ENCODE peak calls at places on chromosomes 13 and 19, in ten cellular contexts. H, Z, S, P, K, V, E, W, C and Y are unnamed samples.

GRCh38 chr19:12727745-12728433 is 4.2 kb upstream of the TNPO2 start:
- DNase-seq in P (no peak), S (no peak), W (no peak), E (no peak), V (no peak), K (no peak), C (no peak), Z (no peak), H (no peak), Y (no peak)

GRCh38 chr19:2740314-2740656 is 468 bp upstream of the SLC39A3 start:
- DNase-seq in C (no peak), H (no peak), Z (no peak), K (no peak), W (no peak), S (no peak), V (no peak), E (no peak), P (no peak), Y (no peak)

GRCh38 chr19:29641597-29641996 is 23.7 kb upstream of the PLEKHF1 start:
- DNase-seq in P (no peak), C (no peak), K (no peak), S (no peak), H (no peak), Z (no peak), V (no peak), W (no peak), E (no peak), Y (no peak)

GRCh38 chr13:75505327-75505726 is 23.4 kb upstream of the TBC1D4 start:
- DNase-seq in P (no peak), V (no peak), E (no peak), C (no peak), K (no peak), Z (no peak), W (no peak), S (no peak), H (no peak), Y (no peak)

GRCh38 chr19:5369962-5370367 is 29.4 kb upstream of the PTPRS start:
- DNase-seq in C (peak), K (no peak), Z (peak), S (peak), H (no peak), E (peak), W (no peak), V (peak), P (no peak), Y (peak)

GRCh38 chr13:93304134-93304533 is 77.5 kb downstream of the GPC6 start:
- DNase-seq in V (no peak), H (no peak), W (no peak), S (no peak), C (no peak), E (no peak), K (no peak), P (no peak), Z (no peak), Y (no peak)

GRCh38 chr19:39969681-39970423 is 1.1 kb upstream of the PSMC4 start:
- DNase-seq in C (no peak), V (peak), Z (no peak), K (no peak), H (no peak), E (no peak), S (no peak), W (no peak), P (no peak), Y (no peak)

GRCh38 chr13:73929287-73929932 is 204.8 kb downstream of the KLF12 start:
- DNase-seq in H (no peak), S (no peak), E (no peak), C (no peak), Z (no peak), V (no peak), P (no peak), W (no peak), K (no peak), Y (no peak)

GRCh38 chr19:46349311-46349993 is 2.6 kb downstream of the PPP5C start:
- DNase-seq in P (no peak), K (no peak), H (no peak), E (peak), C (no peak), V (no peak), W (no peak), S (no peak), Z (no peak), Y (no peak)

GRCh38 chr19:860481-861098 is 1.1 kb downstream of the CFD start:
- DNase-seq in K (peak), E (peak), V (peak), Z (no peak), S (peak), W (no peak), C (no peak), P (peak), H (no peak), Y (peak)

GRCh38 chr19:5247957-5248705 is 92.5 kb downstream of the PTPRS start:
- DNase-seq in E (no peak), H (no peak), W (no peak), C (no peak), Z (no peak), S (no peak), P (no peak), K (no peak), V (no peak), Y (no peak)

GRCh38 chr19:51440846-51441409 is 17.3 kb downstream of the SIGLEC8 start:
- DNase-seq in W (no peak), V (no peak), P (no peak), H (no peak), S (peak), K (no peak), Z (no peak), C (no peak), E (no peak), Y (no peak)

GRCh38 chr13:110409581-110409992 is 102.5 kb downstream of the COL4A2 start:
- DNase-seq in K (peak), H (no peak), C (peak), W (peak), E (no peak), S (peak), Z (no peak), P (no peak), V (no peak), Y (peak)

GRCh38 chr13:39273953-39274352 is 235.7 kb downstream of the NHLRC3 start:
- DNase-seq in W (no peak), S (peak), V (peak), H (no peak), K (no peak), Z (no peak), E (no peak), C (no peak), P (no peak), Y (peak)

GRCh38 chr19:28633223-28634030 is 579.5 kb downstream of the UQCRFS1 start:
- DNase-seq in S (peak), H (no peak), C (peak), Z (no peak), P (peak), E (peak), K (no peak), W (no peak), V (no peak), Y (peak)

GRCh38 chr19:33490041-33490451 is 31.5 kb downstream of the PEPD start:
- DNase-seq in V (no peak), K (no peak), Z (no peak), H (no peak), C (no peak), W (no peak), S (no peak), P (no peak), E (peak), Y (no peak)

GRCh38 chr19:55112246-55112780 is 5.1 kb downstream of the PPP1R12C start:
- DNase-seq in V (no peak), W (no peak), K (no peak), Z (no peak), H (no peak), P (no peak), S (no peak), C (no peak), E (no peak), Y (no peak)

GRCh38 chr19:16846901-16847300 is 17.7 kb downstream of the SIN3B start:
- DNase-seq in E (no peak), K (no peak), H (no peak), V (no peak), P (no peak), W (no peak), S (no peak), C (no peak), Z (no peak), Y (no peak)

GRCh38 chr19:49890349-49891311 is 6.1 kb downstream of the IL4I1 start:
- DNase-seq in W (no peak), S (no peak), E (peak), Z (no peak), V (peak), C (no peak), K (no peak), P (no peak), H (no peak), Y (no peak)
- TF ChIP-seq CTCF in W (no peak), S (no peak), E (no peak), Z (peak), V (no peak), C (no peak), K (no peak), P (no peak), H (no peak), Y (no peak)

DNA sequence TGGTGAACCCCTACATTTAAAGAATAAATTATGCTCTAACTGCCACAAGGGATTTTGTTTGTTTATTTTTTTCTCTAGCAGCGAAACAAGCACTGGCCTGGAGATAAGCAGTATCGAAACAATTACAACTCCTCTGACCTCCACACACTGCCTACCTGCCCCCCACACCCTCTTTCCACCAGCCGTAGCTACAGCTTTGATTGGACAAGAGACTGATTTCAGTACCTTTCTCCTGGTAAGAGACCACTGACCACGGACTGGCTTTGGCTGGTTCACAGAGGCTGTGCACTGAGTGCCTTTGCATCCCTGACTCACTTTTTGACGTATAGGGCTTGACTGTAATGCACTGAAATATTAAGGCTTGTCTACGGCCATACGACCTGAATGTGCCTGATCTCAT is 7.4 kb upstream of the ZDHHC20 start:
- DNase-seq in Z (no peak), E (no peak), C (no peak), S (no peak), P (no peak), K (no peak), V (peak), W (no peak), H (no peak), Y (no peak)
- TF ChIP-seq CTCF in Z (no peak), E (no peak), C (no peak), S (no peak), P (no peak), K (no peak), V (no peak), W (no peak), H (no peak), Y (no peak)

DNA sequence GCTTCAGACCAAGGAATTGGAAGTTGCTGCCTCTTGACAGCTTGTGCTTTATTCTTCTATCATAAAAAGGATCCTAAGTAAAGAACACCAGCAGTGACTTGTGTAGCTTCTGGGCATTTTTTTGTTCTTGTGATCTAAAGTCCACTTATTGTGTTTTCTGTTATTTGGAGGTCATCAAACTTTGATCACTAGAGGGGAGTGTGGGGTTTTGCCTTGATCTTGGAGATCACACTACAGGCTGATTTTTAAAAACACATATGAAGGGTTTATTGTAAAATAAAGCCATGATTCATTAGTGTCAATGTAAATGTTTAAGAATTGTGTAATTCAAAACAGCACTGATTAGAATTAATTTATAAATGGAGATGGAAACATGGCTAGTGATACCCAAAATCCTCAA is 328.7 kb upstream of the EDNRB start:
- DNase-seq in P (no peak), W (no peak), S (no peak), K (no peak), C (no peak), H (no peak), Z (no peak), V (no peak), E (no peak), Y (no peak)
- TF ChIP-seq CTCF in P (no peak), W (no peak), S (no peak), K (no peak), C (no peak), H (no peak), Z (no peak), V (no peak), E (no peak), Y (no peak)

GRCh38 chr13:30805132-30805537 is 69.8 kb downstream of the ALOX5AP start:
- DNase-seq in E (no peak), H (no peak), W (no peak), P (no peak), S (no peak), K (peak), C (no peak), Z (no peak), V (no peak), Y (no peak)

GRCh38 chr13:30805603-30806011 is 70.3 kb downstream of the ALOX5AP start:
- DNase-seq in C (no peak), V (no peak), E (no peak), W (no peak), S (no peak), K (no peak), Z (no peak), H (no peak), P (no peak), Y (peak)

GRCh38 chr13:30803791-30804190 is 68.4 kb downstream of the ALOX5AP start:
- DNase-seq in E (no peak), W (no peak), K (peak), V (no peak), Z (peak), H (no peak), C (no peak), P (no peak), S (no peak), Y (no peak)

GRCh38 chr13:30802953-30803478 is 67.7 kb downstream of the ALOX5AP start:
- DNase-seq in W (peak), P (peak), V (peak), S (peak), K (peak), Z (peak), E (peak), C (peak), H (peak), Y (peak)

GRCh38 chr13:30804474-30804873 is 69.1 kb downstream of the ALOX5AP start:
- DNase-seq in Z (no peak), P (no peak), S (no peak), H (no peak), V (no peak), E (no peak), K (peak), C (no peak), W (no peak), Y (no peak)
- TF ChIP-seq CTCF in Z (peak), P (peak), S (peak), H (no peak), V (no peak), E (no peak), K (no peak), C (peak), W (no peak), Y (peak)

GRCh38 chr13:113649212-113649611 is 8.8 kb downstream of the ATP4B start:
- DNase-seq in W (peak), Z (peak), S (no peak), V (peak), C (no peak), K (no peak), P (no peak), H (no peak), E (peak), Y (no peak)

GRCh38 chr13:113646921-113647340 is 11.1 kb downstream of the ATP4B start:
- DNase-seq in S (no peak), Z (peak), P (no peak), E (peak), K (no peak), C (no peak), V (peak), W (peak), H (no peak), Y (no peak)

GRCh38 chr13:113646376-113646775 is 11.6 kb downstream of the ATP4B start:
- DNase-seq in Z (no peak), P (no peak), V (peak), E (no peak), S (no peak), C (no peak), W (peak), H (no peak), K (no peak), Y (no peak)

GRCh38 chr13:113647351-113648217 is 10.4 kb downstream of the ATP4B start:
- DNase-seq in C (no peak), P (no peak), H (peak), V (peak), Z (peak), S (peak), K (peak), E (peak), W (peak), Y (peak)

DNA sequence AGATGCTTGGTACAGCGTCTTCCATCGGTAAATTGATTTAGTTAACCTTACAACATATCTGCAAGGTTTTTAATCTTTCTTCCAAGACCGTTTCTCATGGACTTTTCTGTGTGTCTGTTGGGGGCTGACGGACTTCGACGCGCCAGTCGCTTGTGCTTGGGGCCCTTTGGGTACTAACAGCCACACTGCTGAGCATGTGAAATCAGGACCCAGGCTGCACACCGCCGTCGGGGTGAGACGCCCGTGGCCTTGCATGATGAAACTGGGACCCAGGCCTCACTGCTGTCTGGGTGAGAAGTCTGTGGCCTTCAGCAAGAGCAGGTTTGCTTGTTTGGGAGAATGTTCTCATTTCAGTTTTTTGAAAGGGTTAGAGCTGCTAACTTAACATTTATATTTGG is 9.8 kb downstream of the ATP4B start:
- DNase-seq in S (no peak), Z (peak), W (peak), K (no peak), P (no peak), E (peak), V (peak), H (no peak), C (no peak), Y (no peak)
- TF ChIP-seq CTCF in S (no peak), Z (no peak), W (no peak), K (no peak), P (no peak), E (no peak), V (no peak), H (no peak), C (no peak), Y (no peak)

DNA sequence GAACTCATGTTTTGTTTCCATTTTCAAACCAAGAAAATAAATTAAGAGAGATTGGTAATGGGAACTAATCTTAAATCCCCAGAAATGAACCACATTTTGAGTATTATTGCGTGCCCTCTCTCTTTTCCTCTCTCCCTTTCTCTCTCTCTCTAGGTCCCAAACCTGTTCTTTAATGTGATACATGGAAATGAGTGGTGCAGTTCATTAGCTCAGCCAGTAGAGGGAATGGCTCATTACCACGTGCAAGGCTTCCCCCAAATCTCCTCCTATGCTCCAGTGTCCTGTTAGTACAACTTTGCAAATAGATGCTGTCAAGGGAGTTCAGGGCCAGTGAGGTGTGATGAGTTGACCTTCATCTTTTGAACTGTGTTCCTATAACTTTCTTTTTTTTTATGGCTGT is 178.4 kb downstream of the FGF9 start:
- DNase-seq in S (peak), K (no peak), V (no peak), W (no peak), E (no peak), P (no peak), Z (no peak), H (no peak), C (no peak), Y (no peak)
- TF ChIP-seq CTCF in S (peak), K (peak), V (no peak), W (peak), E (peak), P (no peak), Z (peak), H (peak), C (peak), Y (no peak)

DNA sequence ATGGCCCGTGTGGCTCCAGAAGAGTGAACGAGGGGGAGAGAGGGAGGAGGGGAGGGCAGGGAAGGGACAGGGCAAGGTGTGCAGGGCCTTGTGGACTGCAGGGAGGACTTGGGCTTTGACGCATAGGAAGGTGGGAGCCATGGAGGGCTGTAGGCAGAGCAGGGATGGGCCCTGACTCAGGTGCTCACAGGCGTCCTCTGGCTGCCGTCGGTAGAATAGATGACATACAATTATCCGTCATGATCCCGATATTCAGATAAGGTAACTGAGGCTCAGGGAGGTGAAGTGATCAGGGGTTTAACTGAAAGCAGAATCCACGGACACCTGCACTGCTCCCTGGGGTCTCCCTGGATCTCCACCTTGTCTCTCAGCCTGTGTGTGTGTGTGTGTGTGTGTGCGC is 3.4 kb downstream of the C3 start:
- DNase-seq in P (no peak), H (no peak), S (no peak), Z (no peak), E (no peak), W (no peak), V (no peak), K (no peak), C (no peak), Y (no peak)
- TF ChIP-seq CTCF in P (no peak), H (no peak), S (peak), Z (no peak), E (no peak), W (no peak), V (no peak), K (no peak), C (no peak), Y (no peak)

DNA sequence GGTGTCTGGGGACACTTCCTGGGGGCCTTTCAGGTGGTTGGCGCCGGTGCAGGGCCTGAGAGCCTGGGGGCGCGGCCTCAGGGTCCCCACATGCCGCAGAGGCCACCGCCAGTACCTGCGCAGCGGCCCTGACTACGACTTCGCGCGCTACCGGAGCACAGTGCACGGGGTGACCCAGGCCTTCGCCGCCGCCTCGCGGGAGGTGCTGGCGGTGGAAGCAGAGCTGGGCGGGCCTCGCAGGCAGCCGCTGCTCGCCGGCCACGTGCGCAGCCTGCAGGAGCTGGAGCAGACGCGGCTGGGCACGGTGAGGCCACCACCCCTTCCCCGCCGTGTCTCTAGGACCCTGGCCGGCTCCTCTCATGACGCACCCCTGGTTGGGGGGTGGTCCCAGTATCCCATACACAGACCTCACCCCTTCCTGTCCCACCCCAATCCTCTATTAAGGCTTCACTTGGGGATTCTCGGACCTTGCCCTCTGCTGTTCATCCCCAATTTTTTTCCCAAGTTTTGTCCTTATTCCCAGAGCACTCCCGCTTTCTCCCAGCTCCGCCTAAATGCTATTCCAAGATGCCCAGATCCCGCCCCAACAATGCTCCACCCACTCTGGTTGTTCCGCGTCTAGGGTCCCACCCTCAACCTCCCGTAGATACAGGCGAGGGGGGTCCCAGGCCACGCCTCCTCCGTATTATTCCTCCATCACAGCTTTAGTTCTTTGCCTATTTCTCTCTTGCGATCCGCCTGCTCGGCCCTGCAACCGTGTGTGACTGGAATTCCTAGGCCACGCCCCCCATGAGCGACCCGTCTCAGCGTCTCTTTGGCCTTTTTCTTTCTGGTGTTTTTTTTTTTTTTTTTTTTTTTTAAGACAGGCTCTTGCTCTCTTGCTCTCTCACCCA is 1.0 kb downstream of the REX1BD start:
- DNase-seq in C (peak), K (peak), H (no peak), S (peak), W (peak), V (peak), E (peak), P (no peak), Z (no peak), Y (peak)
- TF ChIP-seq CTCF in C (no peak), K (no peak), H (peak), S (peak), W (no peak), V (no peak), E (peak), P (no peak), Z (no peak), Y (no peak)